ENCODE peak calls at places on chromosomes 5 and 9, in eight cellular contexts. L, P, C, Q, M, S, V and K are unnamed samples.

GRCh38 chr5:57693488-57694305 is 211.1 kb upstream of the ACTBL2 start:
- DNase-seq in M (no peak), L (no peak), V (peak; percentile 11), C (no peak), Q (no peak), P (no peak), S (peak; percentile 62), K (peak; percentile 62)

GRCh38 chr9:126151031-126151670 is 175.5 kb upstream of the MVB12B start:
- DNase-seq in M (peak; percentile 14), V (no peak), P (peak; percentile 21), Q (no peak), C (no peak), S (no peak), L (peak; percentile 32), K (no peak)

GRCh38 chr9:18447131-18447530 is 26.8 kb upstream of the ADAMTSL1 start:
- DNase-seq in S (peak; percentile 53), Q (no peak), M (peak; percentile 15), C (no peak), L (no peak), P (no peak), V (no peak), K (peak; percentile 14)

GRCh38 chr5:179732918-179733763 is 519 bp downstream of the MAML1 start:
- DNase-seq in P (peak; percentile 40), S (peak; percentile 30), M (peak; percentile 65), L (peak; percentile 61), C (peak; percentile 38), Q (peak; percentile 64), V (peak; percentile 28), K (peak; percentile 46)

GRCh38 chr9:95425910-95426551 is 90.7 kb downstream of the PTCH1 start:
- DNase-seq in M (peak; percentile 59), V (peak; percentile 74), Q (no peak), S (peak; percentile 61), C (no peak), L (no peak), P (no peak), K (peak; percentile 62)

GRCh38 chr9:117403403-117403811 is 11.4 kb downstream of the ASTN2 start:
- DNase-seq in P (no peak), V (no peak), C (no peak), Q (no peak), M (peak; percentile 16), S (no peak), L (no peak), K (no peak)

GRCh38 chr5:102681403-102681983 is 73.6 kb upstream of the PAM start:
- DNase-seq in P (peak; percentile 73), V (peak; percentile 73), M (peak; percentile 84), C (peak; percentile 72), L (peak; percentile 64), Q (peak; percentile 54), S (peak; percentile 82), K (peak; percentile 76)

GRCh38 chr9:114880276-114880891 is 50.0 kb downstream of the TNFSF8 start:
- DNase-seq in L (no peak), Q (no peak), P (no peak), M (no peak), S (peak; percentile 55), V (peak; percentile 45), C (no peak), K (no peak)

GRCh38 chr5:122121782-122122465 is 7.4 kb upstream of the ZNF474 start:
- DNase-seq in C (no peak), L (no peak), V (peak; percentile 57), Q (no peak), M (no peak), S (peak; percentile 71), P (no peak), K (peak; percentile 95)

GRCh38 chr5:132417889-132418432 is 48.5 kb downstream of the SLC22A5 start:
- DNase-seq in Q (no peak), M (no peak), S (no peak), C (no peak), V (no peak), L (no peak), P (no peak), K (no peak)

GRCh38 chr5:915946-916345 is 23.3 kb downstream of the TRIP13 start:
- DNase-seq in P (no peak), M (no peak), Q (no peak), C (no peak), V (no peak), S (no peak), L (no peak), K (no peak)

GRCh38 chr9:82488319-82488701 is 499.7 kb downstream of the SPATA31D1 start:
- DNase-seq in V (no peak), C (no peak), M (peak; percentile 50), L (no peak), P (peak; percentile 41), Q (no peak), S (no peak), K (no peak)

GRCh38 chr5:65625743-65626142 is 916 bp downstream of the SHLD3 start:
- DNase-seq in Q (no peak), S (peak; percentile 10), L (no peak), M (no peak), V (no peak), C (no peak), P (no peak), K (no peak)

GRCh38 chr9:114207034-114207815 is 51.9 kb downstream of the COL27A1 start:
- DNase-seq in Q (peak; percentile 40), L (no peak), M (no peak), C (peak; percentile 83), S (peak; percentile 30), P (no peak), V (peak; percentile 51), K (peak; percentile 46)

DNA sequence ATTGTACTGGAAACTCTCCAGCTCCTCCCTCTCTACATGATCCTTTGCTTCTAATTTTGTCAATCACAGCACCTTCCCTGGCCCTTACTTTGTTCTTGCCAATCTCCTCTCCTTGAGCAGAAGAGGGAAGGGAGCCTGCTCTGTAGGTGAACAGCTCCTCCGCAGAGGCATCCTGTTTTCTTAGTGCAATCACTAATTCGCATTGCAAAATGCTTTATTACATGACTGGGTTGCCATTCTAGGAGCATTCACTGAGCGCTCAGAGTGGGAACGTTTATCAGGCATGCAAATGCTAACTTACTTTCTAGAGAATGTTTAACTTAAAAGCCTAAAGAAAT is 416 bp upstream of the SNX18 start:
- DNase-seq in C (no peak), M (no peak), L (no peak), Q (no peak), P (no peak), V (no peak), S (no peak), K (no peak)
- H3K4me3 ChIP-seq in C (no peak overlapping the region), M (no peak overlapping the region), L (peak overlapping the region; percentile 99), Q (peak overlapping the region; percentile 100), P (peak overlapping the region; percentile 99), V (peak overlapping the region; percentile 32), S (peak overlapping the region; percentile 37), K (peak overlapping the region; percentile 34)

GRCh38 chr5:43020294-43020711 is 19.8 kb downstream of the ANXA2R start:
- DNase-seq in Q (no peak), V (peak; percentile 59), C (no peak), L (no peak), P (no peak), S (peak; percentile 26), M (no peak), K (no peak)

GRCh38 chr5:43017438-43017820 is 22.7 kb downstream of the ANXA2R start:
- DNase-seq in S (peak; percentile 50), C (peak; percentile 50), Q (no peak), L (no peak), V (peak; percentile 55), M (no peak), P (no peak), K (peak; percentile 33)

GRCh38 chr5:43019293-43019614 is 20.9 kb downstream of the ANXA2R start:
- DNase-seq in Q (no peak), M (no peak), P (no peak), C (no peak), V (no peak), S (no peak), L (no peak), K (no peak)

GRCh38 chr5:43016217-43016779 is 23.8 kb downstream of the ANXA2R start:
- DNase-seq in C (no peak), M (no peak), L (no peak), V (no peak), S (no peak), Q (no peak), P (no peak), K (no peak)

DNA sequence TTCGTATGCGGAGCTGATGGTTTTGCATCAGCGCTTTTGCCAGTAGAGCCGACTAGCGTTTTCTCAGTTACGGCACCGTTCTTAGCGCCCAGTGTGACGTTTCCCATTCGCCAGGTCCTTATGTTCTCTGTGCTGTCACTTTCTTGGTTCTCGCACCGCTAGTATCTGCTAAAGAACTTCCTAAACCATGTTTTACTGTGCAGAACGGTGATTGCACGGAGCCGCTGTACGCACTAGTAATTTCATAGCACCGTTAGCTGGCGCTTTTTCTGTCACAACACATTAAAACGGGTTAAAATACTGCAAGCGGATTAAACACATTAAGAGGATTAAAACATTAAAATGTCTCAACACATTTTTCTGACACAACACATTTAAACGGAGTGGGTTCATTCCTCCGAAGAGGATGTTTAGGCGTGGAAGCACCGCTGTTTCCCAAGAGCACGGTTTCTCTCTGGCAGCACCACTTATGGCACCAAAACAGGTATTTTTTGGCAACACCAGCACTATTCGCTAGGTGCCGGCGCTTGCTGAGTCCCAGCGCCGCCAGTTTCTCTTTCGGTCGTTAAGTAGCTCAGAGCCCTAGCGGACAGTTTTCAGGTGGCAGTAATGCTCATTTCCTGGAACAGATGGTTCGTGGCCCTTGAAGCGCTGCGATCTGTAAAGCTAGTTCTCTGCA is 20.4 kb downstream of the ANXA2R start:
- DNase-seq in P (peak; percentile 74), Q (peak; percentile 81), L (no peak), V (peak; percentile 91), S (peak; percentile 75), C (peak; percentile 64), M (peak; percentile 75), K (peak; percentile 89)
- TF ChIP-seq CTCF in P (peak; percentile 31), Q (peak; percentile 58), L (peak; percentile 56), V (peak; percentile 49), S (peak; percentile 38), C (peak; percentile 40), M (peak; percentile 42), K (peak; percentile 71)

GRCh38 chr9:137198748-137199276 is 1.7 kb downstream of the TPRN start:
- DNase-seq in C (no peak), S (no peak), M (peak; percentile 86), L (no peak), Q (no peak), V (no peak), P (peak; percentile 38), K (no peak)
- H3K4me3 ChIP-seq in C (peak overlapping the region; percentile 3), S (peak overlapping the region; percentile 42), M (peak overlapping the region; percentile 40), L (peak overlapping the region; percentile 71), Q (peak overlapping the region; percentile 69), V (no peak overlapping the region), P (peak overlapping the region; percentile 66), K (peak overlapping the region; percentile 7)

DNA sequence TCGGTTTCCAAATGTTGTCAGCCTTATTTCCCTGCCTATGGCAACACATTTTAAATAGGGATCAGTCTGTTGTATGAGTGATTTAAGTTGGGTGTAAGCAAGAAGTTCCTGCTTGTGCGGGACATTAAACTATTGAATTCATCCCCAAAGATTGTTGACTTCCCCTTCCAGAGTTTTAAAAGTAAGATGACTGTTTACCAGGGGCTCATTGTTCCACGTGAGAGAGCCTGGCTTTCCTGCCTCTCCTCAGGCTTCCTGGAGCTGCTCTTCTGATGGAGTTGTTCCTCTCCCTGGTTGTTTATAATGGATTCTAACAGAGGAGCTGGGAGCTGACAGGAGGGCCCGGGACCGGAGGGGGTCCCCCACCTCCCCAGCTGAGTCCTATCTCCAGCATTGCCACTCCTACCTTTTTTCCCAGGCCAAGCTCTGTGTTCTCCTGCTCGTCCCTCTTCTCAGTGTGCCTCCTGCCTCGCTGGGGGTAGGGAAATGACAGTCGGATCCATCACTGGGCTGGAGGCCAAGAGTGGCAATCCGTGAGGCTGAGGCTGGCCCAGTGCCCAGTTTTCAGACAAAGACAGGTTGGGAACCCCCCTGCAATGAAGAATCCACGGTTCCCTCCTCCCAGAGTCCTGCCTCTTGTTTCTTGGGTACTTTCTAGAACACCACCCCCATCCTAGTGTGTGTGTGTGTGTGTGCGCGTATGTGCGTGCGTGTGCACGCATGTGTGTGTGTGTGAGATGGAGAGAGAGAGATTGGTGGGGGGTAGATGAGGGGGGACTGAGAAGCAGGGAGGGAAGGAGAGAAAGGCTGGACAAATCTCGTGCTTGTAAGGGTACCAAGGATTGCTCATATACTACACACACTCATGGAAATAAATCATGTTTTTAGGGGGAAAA is 123.6 kb upstream of the NFIB start:
- DNase-seq in P (no peak), M (no peak), S (no peak), Q (no peak), L (no peak), V (no peak), C (no peak), K (peak; percentile 45)
- TF ChIP-seq CTCF in P (no peak), M (no peak), S (no peak), Q (no peak), L (no peak), V (no peak), C (no peak), K (no peak)